ENCODE peak calls at places on chromosomes 1 and 21, in seven cellular contexts. D is suprapubic skin, O is GM12891, I is H1, G is spleen, J is GM23338, R is transverse colon. S is an unnamed sample.

GRCh38 chr1:10941891-10942541 is 70.4 kb upstream of the TARDBP start:
- DNase-seq in O (peak; percentile 71), R (peak; percentile 70), J (peak; percentile 83), G (no peak), D (no peak), I (peak; percentile 99), S (peak; percentile 18)

GRCh38 chr1:183810756-183811155 is 5.8 kb downstream of the RGL1 start:
- DNase-seq in J (no peak), O (no peak), R (no peak), I (no peak), D (no peak), G (no peak), S (no peak)

GRCh38 chr1:143691971-143692529 is 279.7 kb downstream of the FAM72C start:
- DNase-seq in I (no peak), O (no peak), G (no peak), R (no peak), D (no peak), J (no peak), S (no peak)

GRCh38 chr21:36388076-36388475 is 2.9 kb downstream of the CHAF1B start:
- DNase-seq in J (peak; percentile 51), O (no peak), I (no peak), G (no peak), D (no peak), R (no peak), S (no peak)

GRCh38 chr1:88867743-88868521 is 23.4 kb downstream of the GTF2B start:
- DNase-seq in R (no peak), O (no peak), D (no peak), G (no peak), I (no peak), J (no peak), S (no peak)

GRCh38 chr21:35619184-35619583 is 441.1 kb downstream of the SETD4 start:
- DNase-seq in O (no peak), G (no peak), R (no peak), I (no peak), D (no peak), J (no peak), S (no peak)

GRCh38 chr1:203765029-203765837 is at the start of gene LAX1:
- DNase-seq in O (peak; percentile 56), I (no peak), G (no peak), D (no peak), J (no peak), R (peak; percentile 59), S (peak; percentile 70)

GRCh38 chr1:99304725-99305282 is 40.5 kb downstream of the PLPPR4 start:
- DNase-seq in O (no peak), R (no peak), G (no peak), J (no peak), I (no peak), D (no peak), S (no peak)

GRCh38 chr1:162536511-162536910 is 25.0 kb upstream of the UAP1 start:
- DNase-seq in D (no peak), I (no peak), G (no peak), J (no peak), R (no peak), O (no peak), S (no peak)

GRCh38 chr1:65419681-65420589 is 533 bp upstream of the LEPR start:
- DNase-seq in I (peak; percentile 91), G (peak; percentile 100), J (peak; percentile 99), R (peak; percentile 99), D (peak; percentile 98), O (peak; percentile 89), S (peak; percentile 99)
- TF ChIP-seq POLR2AphosphoS5 in I (no peak), G (peak; percentile 44), J (no peak), R (no peak), D (no peak), O (no peak), S (no peak)

GRCh38 chr1:40820251-40820797 is 36.7 kb downstream of the KCNQ4 start:
- DNase-seq in G (no peak), R (no peak), J (peak; percentile 67), D (no peak), I (peak; percentile 69), O (no peak), S (peak; percentile 32)

GRCh38 chr1:40823345-40823744 is 38.8 kb downstream of the CITED4 start:
- DNase-seq in J (no peak), O (no peak), R (no peak), D (no peak), G (no peak), I (no peak), S (no peak)

GRCh38 chr1:40822890-40823289 is 39.3 kb downstream of the CITED4 start:
- DNase-seq in R (no peak), D (no peak), I (no peak), O (no peak), G (no peak), J (no peak), S (no peak)

GRCh38 chr1:40819101-40819500 is 35.5 kb downstream of the KCNQ4 start:
- DNase-seq in D (no peak), R (no peak), G (no peak), O (no peak), J (no peak), I (no peak), S (no peak)

GRCh38 chr1:40820911-40821693 is 37.5 kb downstream of the KCNQ4 start:
- DNase-seq in G (no peak), O (no peak), J (no peak), R (no peak), D (no peak), I (no peak), S (no peak)
- TF ChIP-seq POLR2AphosphoS5 in G (no peak), O (no peak), J (no peak), R (no peak), D (no peak), I (no peak), S (no peak)

GRCh38 chr1:234476172-234476571 is 2.8 kb downstream of the TARBP1 start:
- DNase-seq in O (no peak), R (no peak), D (no peak), I (no peak), G (no peak), J (no peak), S (no peak)
- TF ChIP-seq POLR2AphosphoS5 in O (no peak), R (no peak), D (no peak), I (no peak), G (no peak), J (no peak), S (no peak)

GRCh38 chr1:175023043-175023921 is at the start of gene MRPS14:
- DNase-seq in O (peak; percentile 64), G (peak; percentile 98), I (peak; percentile 98), R (peak; percentile 98), D (peak; percentile 98), J (peak; percentile 100), S (peak; percentile 92)
- TF ChIP-seq POLR2AphosphoS5 in O (peak; percentile 88), G (peak; percentile 91), I (peak; percentile 95), R (peak; percentile 89), D (no peak), J (peak; percentile 85), S (peak; percentile 96)

DNA sequence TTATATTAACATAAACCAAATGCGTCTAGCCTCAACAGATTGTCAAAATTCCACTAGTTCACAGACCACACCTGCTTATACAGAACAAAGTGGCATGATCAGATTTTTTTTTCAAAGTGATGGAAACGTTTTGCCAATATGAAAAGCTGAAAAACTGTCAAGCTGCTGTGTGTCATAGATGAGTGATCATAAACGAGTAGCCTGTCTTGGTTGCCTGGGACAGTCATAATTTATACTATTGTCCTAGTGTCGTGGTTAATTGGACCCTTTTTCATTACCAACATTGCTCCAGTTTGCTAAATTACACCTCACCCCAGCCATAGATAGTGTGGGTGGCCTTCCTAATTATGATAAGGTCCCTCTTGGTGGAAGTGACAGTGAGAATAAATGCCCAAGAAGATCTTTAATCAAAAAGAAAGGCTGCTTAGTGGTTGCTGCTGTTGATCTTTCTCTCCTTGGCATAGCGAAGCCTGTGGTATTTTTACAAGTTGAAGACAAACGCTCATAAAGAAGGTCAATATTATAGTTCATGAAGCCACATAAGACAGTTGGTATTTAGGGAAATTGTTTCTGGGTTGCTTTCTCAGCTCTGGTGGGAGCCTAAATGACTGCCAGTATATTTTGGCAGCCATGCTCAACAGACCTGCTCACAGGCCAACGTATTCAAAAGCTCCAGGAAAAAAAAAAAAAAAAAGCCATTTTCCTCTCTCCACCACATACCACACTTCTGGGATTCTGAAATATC is 478.1 kb downstream of the PLA2G4A start:
- DNase-seq in D (no peak), J (no peak), I (no peak), O (no peak), R (no peak), G (no peak), S (no peak)
- TF ChIP-seq POLR2AphosphoS5 in D (no peak), J (no peak), I (no peak), O (no peak), R (no peak), G (no peak), S (no peak)

GRCh38 chr1:109546311-109547109 is 1.9 kb upstream of the GNAI3 start:
- DNase-seq in J (peak; percentile 97), I (peak; percentile 90), G (peak; percentile 93), R (peak; percentile 94), D (peak; percentile 93), O (peak; percentile 84), S (peak; percentile 91)
- TF ChIP-seq POLR2AphosphoS5 in J (no peak), I (no peak), G (no peak), R (no peak), D (no peak), O (no peak), S (no peak)

DNA sequence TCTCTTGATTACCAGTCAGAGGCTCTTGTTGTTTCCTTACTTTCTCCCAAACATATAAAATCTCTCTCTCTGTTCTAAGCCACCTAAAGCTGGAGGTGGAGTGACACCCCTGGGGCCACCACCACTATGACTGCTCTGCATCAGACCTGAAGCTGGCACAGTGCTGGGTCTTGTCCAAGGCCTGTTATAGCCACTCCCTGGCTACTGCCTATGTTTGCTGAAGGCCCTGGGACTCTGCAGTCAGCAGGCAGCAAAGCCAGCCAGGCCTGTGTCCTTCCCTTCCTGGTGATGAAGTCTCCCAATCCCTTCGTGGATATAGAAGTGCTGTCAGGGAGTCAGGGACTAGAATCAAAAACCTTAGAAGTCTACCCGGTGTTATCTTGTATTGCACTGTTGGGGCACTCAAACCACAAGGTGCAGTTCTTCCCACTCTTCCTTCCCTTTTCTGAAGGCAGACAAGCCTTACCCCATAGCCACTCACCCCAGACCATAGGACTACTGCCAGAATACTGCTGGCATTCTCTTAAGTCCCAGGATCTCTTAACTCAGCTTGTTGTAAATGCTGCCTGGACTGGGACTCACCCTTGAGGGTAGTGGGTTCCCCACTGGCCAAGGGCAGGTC is 103.1 kb downstream of the RPS6KC1 start:
- DNase-seq in R (no peak), J (no peak), I (no peak), D (no peak), O (no peak), G (peak; percentile 58), S (peak; percentile 3)
- TF ChIP-seq POLR2AphosphoS5 in R (no peak), J (no peak), I (no peak), D (no peak), O (no peak), G (no peak), S (no peak)

S was measured in HL-60.